ENCODE peak calls at places on chromosomes 6 and 20, in five cellular contexts. One of them, this sample, is unnamed.

GRCh38 chr6:169075211-169075621 is 178.4 kb downstream of the THBS2 start:
- DNase-seq in neuronal stem cell: no peak
- DNase-seq in endothelial cell: no peak
- DNase-seq in SK-MEL-5: no peak
- DNase-seq in nephron progenitor cell: no peak
- DNase-seq in this sample: no peak

GRCh38 chr6:136959471-136959891 is 37.4 kb downstream of the SLC35D3 start:
- DNase-seq in neuronal stem cell: no peak
- DNase-seq in endothelial cell: no peak
- DNase-seq in SK-MEL-5: no peak
- DNase-seq in nephron progenitor cell: no peak
- DNase-seq in this sample: peak; percentile 57

GRCh38 chr20:38405132-38405531 is 30.0 kb downstream of the SNHG17 start:
- DNase-seq in neuronal stem cell: no peak
- DNase-seq in endothelial cell: no peak
- DNase-seq in SK-MEL-5: no peak
- DNase-seq in nephron progenitor cell: no peak
- DNase-seq in this sample: no peak

GRCh38 chr20:37538003-37538402 is 10.3 kb upstream of the BLCAP start:
- DNase-seq in neuronal stem cell: no peak
- DNase-seq in endothelial cell: no peak
- DNase-seq in SK-MEL-5: peak; percentile 68
- DNase-seq in nephron progenitor cell: no peak
- DNase-seq in this sample: peak; percentile 20

GRCh38 chr6:163324326-163324927 is 90.1 kb upstream of the QKI start:
- DNase-seq in neuronal stem cell: no peak
- DNase-seq in endothelial cell: no peak
- DNase-seq in SK-MEL-5: peak; percentile 79
- DNase-seq in nephron progenitor cell: no peak
- DNase-seq in this sample: no peak

GRCh38 chr6:85494551-85495337 is 44.9 kb downstream of the NT5E start:
- DNase-seq in neuronal stem cell: no peak
- DNase-seq in endothelial cell: no peak
- DNase-seq in SK-MEL-5: no peak
- DNase-seq in nephron progenitor cell: no peak
- DNase-seq in this sample: peak; percentile 20

GRCh38 chr6:63676412-63677114 is 41.0 kb downstream of the PHF3 start:
- DNase-seq in neuronal stem cell: no peak
- DNase-seq in endothelial cell: no peak
- DNase-seq in SK-MEL-5: no peak
- DNase-seq in nephron progenitor cell: no peak
- DNase-seq in this sample: no peak

GRCh38 chr6:3400162-3400561 is 56.7 kb downstream of the SLC22A23 start:
- DNase-seq in neuronal stem cell: no peak
- DNase-seq in endothelial cell: no peak
- DNase-seq in SK-MEL-5: no peak
- DNase-seq in nephron progenitor cell: no peak
- DNase-seq in this sample: no peak

GRCh38 chr6:22605736-22606135 is 36.4 kb downstream of the HDGFL1 start:
- DNase-seq in neuronal stem cell: no peak
- DNase-seq in endothelial cell: no peak
- DNase-seq in SK-MEL-5: no peak
- DNase-seq in nephron progenitor cell: no peak
- DNase-seq in this sample: no peak

GRCh38 chr6:104526383-104526782 is 333.3 kb downstream of the HACE1 start:
- DNase-seq in neuronal stem cell: no peak
- DNase-seq in endothelial cell: no peak
- DNase-seq in SK-MEL-5: no peak
- DNase-seq in nephron progenitor cell: no peak
- DNase-seq in this sample: no peak

GRCh38 chr6:165716886-165717285 is 53.8 kb upstream of the PDE10A start:
- DNase-seq in neuronal stem cell: no peak
- DNase-seq in endothelial cell: no peak
- DNase-seq in SK-MEL-5: no peak
- DNase-seq in nephron progenitor cell: no peak
- DNase-seq in this sample: no peak

GRCh38 chr20:25081065-25081729 is 744 bp downstream of the VSX1 start:
- DNase-seq in neuronal stem cell: peak; percentile 83
- DNase-seq in endothelial cell: peak; percentile 71
- DNase-seq in SK-MEL-5: no peak
- DNase-seq in nephron progenitor cell: peak; percentile 90
- DNase-seq in this sample: no peak

GRCh38 chr20:31869942-31870702 is at the start of the genes DUSP15 and TTLL9:
- DNase-seq in neuronal stem cell: peak; percentile 42
- DNase-seq in endothelial cell: peak; percentile 52
- DNase-seq in SK-MEL-5: peak; percentile 44
- DNase-seq in nephron progenitor cell: peak; percentile 76
- DNase-seq in this sample: no peak

GRCh38 chr20:64080013-64080812 is at the start of gene OPRL1:
- DNase-seq in neuronal stem cell: no peak
- DNase-seq in endothelial cell: no peak
- DNase-seq in SK-MEL-5: no peak
- DNase-seq in nephron progenitor cell: no peak
- DNase-seq in this sample: no peak

GRCh38 chr6:11491596-11491995 is 46.0 kb upstream of the TMEM170B start:
- DNase-seq in neuronal stem cell: no peak
- DNase-seq in endothelial cell: no peak
- DNase-seq in SK-MEL-5: no peak
- DNase-seq in nephron progenitor cell: no peak
- DNase-seq in this sample: no peak

GRCh38 chr6:34560366-34561226 is 4.5 kb upstream of the SPDEF start:
- DNase-seq in neuronal stem cell: no peak
- DNase-seq in endothelial cell: no peak
- DNase-seq in SK-MEL-5: peak; percentile 11
- DNase-seq in nephron progenitor cell: peak; percentile 43
- DNase-seq in this sample: peak; percentile 97

GRCh38 chr6:138682722-138683521 is 90.6 kb upstream of the CCDC28A start:
- DNase-seq in neuronal stem cell: no peak
- DNase-seq in endothelial cell: no peak
- DNase-seq in SK-MEL-5: peak; percentile 46
- DNase-seq in nephron progenitor cell: no peak
- DNase-seq in this sample: peak; percentile 37

GRCh38 chr6:113672691-113673149 is 184.4 kb upstream of the MARCKS start:
- DNase-seq in neuronal stem cell: peak; percentile 8
- DNase-seq in endothelial cell: no peak
- DNase-seq in SK-MEL-5: no peak
- DNase-seq in nephron progenitor cell: no peak
- DNase-seq in this sample: no peak

GRCh38 chr6:118768904-118769325 is 117.5 kb upstream of the CEP85L start:
- DNase-seq in neuronal stem cell: no peak
- DNase-seq in endothelial cell: no peak
- DNase-seq in SK-MEL-5: no peak
- DNase-seq in nephron progenitor cell: no peak
- DNase-seq in this sample: no peak

GRCh38 chr6:118980063-118980462 is 45.1 kb upstream of the MCM9 start:
- DNase-seq in neuronal stem cell: no peak
- DNase-seq in endothelial cell: no peak
- DNase-seq in SK-MEL-5: no peak
- DNase-seq in nephron progenitor cell: no peak
- DNase-seq in this sample: peak; percentile 44

GRCh38 chr6:158332237-158332636 is 20.0 kb downstream of the TULP4 start:
- DNase-seq in neuronal stem cell: no peak
- DNase-seq in endothelial cell: no peak
- DNase-seq in SK-MEL-5: no peak
- DNase-seq in nephron progenitor cell: no peak
- DNase-seq in this sample: no peak

GRCh38 chr6:47651505-47651944 is 46.9 kb upstream of the ADGRF4 start:
- DNase-seq in neuronal stem cell: no peak
- DNase-seq in endothelial cell: no peak
- DNase-seq in SK-MEL-5: no peak
- DNase-seq in nephron progenitor cell: no peak
- DNase-seq in this sample: no peak

GRCh38 chr6:159017757-159018559 is 18.0 kb upstream of the RSPH3 start:
- DNase-seq in neuronal stem cell: no peak
- DNase-seq in endothelial cell: no peak
- DNase-seq in SK-MEL-5: no peak
- DNase-seq in nephron progenitor cell: no peak
- DNase-seq in this sample: no peak

GRCh38 chr6:156102129-156102528 is 646.5 kb upstream of the NOX3 start:
- DNase-seq in neuronal stem cell: no peak
- DNase-seq in endothelial cell: no peak
- DNase-seq in SK-MEL-5: peak; percentile 30
- DNase-seq in nephron progenitor cell: no peak
- DNase-seq in this sample: peak; percentile 13

GRCh38 chr20:46586724-46587123 is 36.3 kb upstream of the OCSTAMP start:
- DNase-seq in neuronal stem cell: no peak
- DNase-seq in endothelial cell: no peak
- DNase-seq in SK-MEL-5: no peak
- DNase-seq in nephron progenitor cell: no peak
- DNase-seq in this sample: no peak

GRCh38 chr20:54267510-54268003 is 59.7 kb downstream of the PFDN4 start:
- DNase-seq in neuronal stem cell: no peak
- DNase-seq in endothelial cell: no peak
- DNase-seq in SK-MEL-5: peak; percentile 57
- DNase-seq in nephron progenitor cell: no peak
- DNase-seq in this sample: no peak

GRCh38 chr6:69584913-69585729 is 211.7 kb downstream of the LMBRD1 start:
- DNase-seq in neuronal stem cell: no peak
- DNase-seq in endothelial cell: no peak
- DNase-seq in SK-MEL-5: no peak
- DNase-seq in nephron progenitor cell: peak; percentile 4
- DNase-seq in this sample: peak; percentile 72

GRCh38 chr6:38973178-38974057 is 75.2 kb upstream of the GLP1R start:
- DNase-seq in neuronal stem cell: no peak
- DNase-seq in endothelial cell: peak; percentile 38
- DNase-seq in SK-MEL-5: peak; percentile 77
- DNase-seq in nephron progenitor cell: no peak
- DNase-seq in this sample: peak; percentile 88

GRCh38 chr6:99287523-99287922 is 62.0 kb downstream of the FAXC start:
- DNase-seq in neuronal stem cell: no peak
- DNase-seq in endothelial cell: no peak
- DNase-seq in SK-MEL-5: no peak
- DNase-seq in nephron progenitor cell: no peak
- DNase-seq in this sample: no peak

GRCh38 chr6:34179106-34179720 is 33.3 kb upstream of the GRM4 start:
- DNase-seq in neuronal stem cell: no peak
- DNase-seq in endothelial cell: no peak
- DNase-seq in SK-MEL-5: no peak
- DNase-seq in nephron progenitor cell: no peak
- DNase-seq in this sample: no peak

GRCh38 chr6:138403324-138403800 is 661 bp upstream of the HEBP2 start:
- DNase-seq in neuronal stem cell: peak; percentile 1
- DNase-seq in endothelial cell: peak; percentile 52
- DNase-seq in SK-MEL-5: no peak
- DNase-seq in nephron progenitor cell: peak; percentile 54
- DNase-seq in this sample: peak; percentile 75

GRCh38 chr6:125986956-125987617 is 747 bp downstream of the TRMT11 start:
- DNase-seq in neuronal stem cell: no peak
- DNase-seq in endothelial cell: no peak
- DNase-seq in SK-MEL-5: peak; percentile 11
- DNase-seq in nephron progenitor cell: no peak
- DNase-seq in this sample: peak; percentile 80

GRCh38 chr6:25590986-25591385 is 61.0 kb upstream of the SCGN start:
- DNase-seq in neuronal stem cell: no peak
- DNase-seq in endothelial cell: no peak
- DNase-seq in SK-MEL-5: no peak
- DNase-seq in nephron progenitor cell: no peak
- DNase-seq in this sample: no peak

GRCh38 chr6:41789390-41789724 is 1.9 kb downstream of the TOMM6 start:
- DNase-seq in neuronal stem cell: no peak
- DNase-seq in endothelial cell: no peak
- DNase-seq in SK-MEL-5: no peak
- DNase-seq in nephron progenitor cell: no peak
- DNase-seq in this sample: no peak

GRCh38 chr6:5213851-5214507 is 46.8 kb downstream of the LYRM4 start:
- DNase-seq in neuronal stem cell: no peak
- DNase-seq in endothelial cell: no peak
- DNase-seq in SK-MEL-5: no peak
- DNase-seq in nephron progenitor cell: no peak
- DNase-seq in this sample: no peak

GRCh38 chr6:129730477-129731165 is 20.6 kb upstream of the ARHGAP18 start:
- DNase-seq in neuronal stem cell: no peak
- DNase-seq in endothelial cell: no peak
- DNase-seq in SK-MEL-5: peak; percentile 56
- DNase-seq in nephron progenitor cell: no peak
- DNase-seq in this sample: peak; percentile 80

GRCh38 chr6:55868910-55869479 is 6.4 kb downstream of the BMP5 start:
- DNase-seq in neuronal stem cell: no peak
- DNase-seq in endothelial cell: no peak
- DNase-seq in SK-MEL-5: peak; percentile 98
- DNase-seq in nephron progenitor cell: no peak
- DNase-seq in this sample: no peak

GRCh38 chr6:48389146-48390043 is 278.4 kb upstream of the PTCHD4 start:
- DNase-seq in neuronal stem cell: no peak
- DNase-seq in endothelial cell: no peak
- DNase-seq in SK-MEL-5: no peak
- DNase-seq in nephron progenitor cell: no peak
- DNase-seq in this sample: peak; percentile 15

This sample was measured in OCI-M1.